ENCODE peak calls at places on chromosomes 5 and 9, in six cellular contexts. A is BE2C; P is adrenal gland; S is RWPE1; T is CD4-positive, alpha-beta T cell; O is RWPE2. R is an unnamed sample.
A peak's percentile ranks its signal among the peaks of the same experiment; 100 is the strongest.

GRCh38 chr5:150527808-150528207 is 19.9 kb downstream of the NDST1 start:
- DNase-seq in S (no peak), O (no peak), T (no peak), P (no peak), A (no peak), R (no peak)

GRCh38 chr5:174387448-174387847 is 336.9 kb upstream of the MSX2 start:
- DNase-seq in S (no peak), P (no peak), A (no peak), O (no peak), T (no peak), R (no peak)

GRCh38 chr5:69129413-69129812 is 35.6 kb downstream of the SLC30A5 start:
- DNase-seq in A (no peak), P (no peak), T (no peak), O (no peak), S (peak; percentile 56), R (peak; percentile 45)

GRCh38 chr9:38318755-38319495 is 73.6 kb upstream of the ALDH1B1 start:
- DNase-seq in A (peak; percentile 17), T (no peak), P (no peak), O (no peak), S (no peak), R (no peak)

GRCh38 chr5:142466195-142466951 is 141.6 kb upstream of the SPRY4 start:
- DNase-seq in S (no peak), A (no peak), P (no peak), O (no peak), T (no peak), R (peak; percentile 31)

GRCh38 chr9:16133556-16134227 is 580.8 kb downstream of the CCDC171 start:
- DNase-seq in A (peak; percentile 56), O (no peak), S (peak; percentile 77), T (no peak), P (peak; percentile 66), R (peak; percentile 89)

GRCh38 chr5:50867140-50867539 is 200.7 kb downstream of the PARP8 start:
- DNase-seq in O (no peak), A (no peak), T (no peak), S (no peak), P (no peak), R (no peak)

GRCh38 chr9:4507306-4507705 is 17.0 kb downstream of the SLC1A1 start:
- DNase-seq in A (no peak), O (no peak), T (no peak), S (no peak), P (no peak), R (no peak)

GRCh38 chr5:44983006-44983405 is 174.3 kb downstream of the MRPS30 start:
- DNase-seq in O (no peak), A (no peak), S (no peak), T (no peak), P (no peak), R (peak; percentile 8)

GRCh38 chr5:172505840-172506638 is 51.7 kb upstream of the SH3PXD2B start:
- DNase-seq in O (peak; percentile 34), S (no peak), T (no peak), P (peak; percentile 16), A (no peak), R (no peak)

GRCh38 chr9:26685857-26686256 is 206.7 kb downstream of the CAAP1 start:
- DNase-seq in T (no peak), P (no peak), A (no peak), S (peak; percentile 25), O (no peak), R (peak; percentile 64)

GRCh38 chr9:106286249-106286648 is 576.7 kb upstream of the ZNF462 start:
- DNase-seq in A (peak; percentile 45), S (no peak), O (no peak), P (peak; percentile 24), T (no peak), R (peak; percentile 37)

GRCh38 chr5:32506809-32507208 is 62.3 kb upstream of the ZFR start:
- DNase-seq in T (no peak), O (peak; percentile 80), S (peak; percentile 77), A (no peak), P (no peak), R (peak; percentile 89)

GRCh38 chr9:104740596-104740995 is 6.9 kb upstream of the NIPSNAP3A start:
- DNase-seq in O (no peak), A (no peak), P (no peak), T (no peak), S (peak; percentile 58), R (peak; percentile 8)

GRCh38 chr5:170377027-170377426 is 12.1 kb downstream of the KCNMB1 start:
- DNase-seq in A (no peak), T (no peak), P (no peak), S (no peak), O (no peak), R (no peak)

GRCh38 chr9:86660146-86660545 is 287.2 kb downstream of the GAS1 start:
- DNase-seq in T (no peak), A (no peak), O (no peak), S (peak; percentile 26), P (no peak), R (no peak)

GRCh38 chr5:98785244-98785643 is 11.8 kb downstream of the RGMB start:
- DNase-seq in T (no peak), A (no peak), S (no peak), P (no peak), O (no peak), R (no peak)

GRCh38 chr5:35345222-35345621 is 114.9 kb upstream of the PRLR start:
- DNase-seq in A (no peak), P (no peak), O (no peak), T (no peak), S (no peak), R (peak; percentile 16)
- TF ChIP-seq CTCF in A (no peak), P (no peak), O (peak; percentile 68), T (no peak), S (peak; percentile 9), R (no peak)

GRCh38 chr5:122547219-122547618 is 227.7 kb upstream of the SNX2 start:
- DNase-seq in P (no peak), O (no peak), A (no peak), T (no peak), S (no peak), R (no peak)
- TF ChIP-seq CTCF in P (no peak), O (no peak), A (no peak), T (no peak), S (no peak), R (no peak)

DNA sequence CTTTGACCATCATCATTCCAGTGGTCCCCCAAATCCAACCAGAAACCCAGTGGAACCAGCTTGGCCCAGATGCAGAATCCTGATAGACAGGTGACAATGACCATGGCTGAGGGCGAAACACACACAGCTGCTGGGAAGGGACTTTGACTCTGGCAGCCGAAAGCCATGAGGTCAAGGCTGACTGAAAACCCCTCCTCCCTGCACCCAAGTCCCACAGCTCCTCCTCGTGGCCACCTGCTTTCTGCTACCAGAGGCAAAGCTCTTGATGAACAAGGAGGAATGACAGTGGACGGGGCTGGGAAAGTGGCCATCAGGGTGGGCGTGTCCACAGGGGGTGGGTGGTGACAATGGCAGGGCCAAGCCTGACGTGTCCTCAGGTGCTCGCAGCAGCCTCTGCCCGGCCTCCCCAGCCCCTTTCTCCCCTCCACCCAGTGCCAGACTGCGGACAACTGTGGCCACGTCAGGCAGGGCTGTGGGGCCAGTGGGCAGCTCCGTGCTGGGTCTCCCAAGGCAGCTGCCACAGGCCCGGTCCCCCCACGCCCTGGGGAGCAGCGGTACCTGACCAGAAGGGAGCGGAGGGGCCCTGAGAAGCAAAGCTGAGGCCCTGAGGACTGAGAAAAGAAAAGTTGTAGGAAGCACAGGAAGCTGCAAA is 30.8 kb upstream of the SARDH start:
- DNase-seq in O (peak; percentile 55), P (peak; percentile 44), T (no peak), S (no peak), A (peak; percentile 47), R (no peak)
- TF ChIP-seq CTCF in O (no peak), P (no peak), T (no peak), S (no peak), A (peak; percentile 54), R (no peak)

DNA sequence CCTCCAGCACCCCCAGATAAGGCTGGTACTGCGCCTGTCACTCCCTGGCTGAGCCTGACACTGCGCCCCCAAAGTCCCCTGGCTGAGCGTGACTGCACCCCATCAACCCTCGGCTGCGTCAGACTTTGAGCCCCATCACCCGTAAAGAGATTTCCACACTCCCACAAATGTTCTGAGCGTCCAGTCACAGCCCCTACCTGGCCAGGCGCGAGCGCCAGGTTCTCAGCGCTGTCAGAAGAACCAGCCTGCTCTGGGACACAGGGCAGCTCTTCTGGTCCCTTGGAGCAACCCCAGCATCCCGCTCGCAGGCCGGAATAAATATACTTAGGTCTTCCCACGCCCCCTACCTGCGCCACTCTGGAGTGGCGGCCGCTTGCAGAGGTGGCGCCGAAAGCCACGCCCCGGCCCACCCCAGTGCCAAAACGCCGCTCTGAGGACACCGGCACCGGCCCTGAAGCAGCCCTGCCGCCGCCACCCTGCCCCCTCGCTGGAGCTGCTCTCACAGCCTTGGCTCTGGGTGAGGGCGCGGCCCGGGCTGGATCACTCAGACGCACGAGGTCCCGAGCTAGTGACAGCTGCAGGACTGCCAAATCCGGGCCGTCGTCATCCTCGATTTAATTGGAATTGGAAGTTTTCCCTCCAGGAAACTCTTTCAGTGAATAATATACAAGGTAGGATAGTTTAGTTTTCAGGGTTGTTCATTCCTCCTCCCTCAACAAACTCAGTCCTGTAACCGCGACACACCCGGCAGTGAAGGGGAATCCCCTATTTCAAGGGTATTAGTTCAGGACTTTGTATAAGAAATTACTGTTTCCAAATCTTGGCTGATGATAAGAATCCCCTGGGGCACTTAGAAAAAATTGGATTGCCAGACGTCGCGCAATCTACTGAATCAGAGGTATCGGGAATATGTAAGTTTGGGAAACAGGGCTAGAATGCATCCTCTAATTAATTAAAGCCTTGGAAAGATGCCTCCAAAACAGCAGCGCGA is 1.2 kb upstream of the CEMIP2 start:
- DNase-seq in A (peak; percentile 46), T (peak; percentile 55), O (peak; percentile 72), S (no peak), P (peak; percentile 90), R (peak; percentile 79)
- TF ChIP-seq CTCF in A (no peak), T (peak; percentile 62), O (peak; percentile 80), S (peak; percentile 46), P (peak; percentile 23), R (peak; percentile 31)

GRCh38 chr9:84668204-84669007 is 1.1 kb upstream of the NTRK2 start:
- DNase-seq in A (peak; percentile 81), T (no peak), O (no peak), S (peak; percentile 83), P (peak; percentile 40), R (peak; percentile 59)
- TF ChIP-seq CTCF in A (peak; percentile 57), T (no peak), O (peak; percentile 76), S (peak; percentile 75), P (peak; percentile 53), R (peak; percentile 50)

GRCh38 chr5:139407517-139407916 is 3.6 kb upstream of the SPATA24 start:
- DNase-seq in A (no peak), O (peak; percentile 9), P (no peak), T (no peak), S (no peak), R (no peak)
- TF ChIP-seq CTCF in A (no peak), O (no peak), P (no peak), T (no peak), S (no peak), R (no peak)

R was measured in MCF 10A.